ENCODE peak calls at places on chromosomes 4 and X, in nine cellular contexts. J, I, W, F, P, T, X, N and Q are unnamed samples.

GRCh38 chr4:74397748-74398426 is 32.9 kb downstream of the EREG start:
- DNase-seq in F (no peak), J (no peak), X (no peak), P (no peak), I (no peak), T (no peak), N (no peak), W (no peak), Q (no peak)

GRCh38 chrX:142089193-142089592 is 115.9 kb downstream of the MAGEC2 start:
- DNase-seq in I (no peak), T (no peak), W (no peak), N (no peak), P (no peak), X (no peak), J (no peak), F (no peak), Q (no peak)

GRCh38 chr4:99436462-99436861 is 1.3 kb upstream of the ADH7 start:
- DNase-seq in N (no peak), F (no peak), I (no peak), P (no peak), T (no peak), W (no peak), J (no peak), X (no peak), Q (no peak)

GRCh38 chr4:74287791-74288190 is 20.5 kb upstream of the EPGN start:
- DNase-seq in J (no peak), T (no peak), W (no peak), F (no peak), I (no peak), P (no peak), X (no peak), N (no peak), Q (no peak)

GRCh38 chr4:79178770-79179169 is 147.1 kb downstream of the NAA11 start:
- DNase-seq in P (no peak), J (no peak), N (no peak), F (no peak), W (no peak), T (no peak), X (no peak), I (no peak), Q (peak; percentile 31)

GRCh38 chr4:182577411-182577810 is 334.2 kb downstream of the TENM3 start:
- DNase-seq in W (no peak), J (no peak), I (no peak), P (no peak), T (no peak), F (no peak), X (no peak), N (no peak), Q (no peak)

GRCh38 chr4:183395395-183395794 is 49.0 kb upstream of the CDKN2AIP start:
- DNase-seq in I (no peak), F (no peak), P (no peak), N (no peak), X (no peak), W (no peak), T (no peak), J (no peak), Q (no peak)

GRCh38 chrX:129540068-129540653 is at the start of gene OCRL:
- DNase-seq in J (peak; percentile 62), F (no peak), T (peak; percentile 72), W (peak; percentile 68), N (peak; percentile 35), I (no peak), X (peak; percentile 90), P (peak; percentile 63), Q (peak; percentile 68)

GRCh38 chrX:1720826-1721225 is 106.0 kb downstream of the ASMT start:
- DNase-seq in T (no peak), F (no peak), I (no peak), N (no peak), W (no peak), X (no peak), J (no peak), P (no peak), Q (no peak)

GRCh38 chr4:89741768-89742167 is 95.2 kb downstream of the SNCA start:
- DNase-seq in J (no peak), X (no peak), F (no peak), I (no peak), T (no peak), P (no peak), W (no peak), N (no peak), Q (no peak)

GRCh38 chr4:128570380-128570779 is 239.1 kb upstream of the JADE1 start:
- DNase-seq in I (no peak), X (no peak), T (no peak), P (no peak), W (no peak), N (peak; percentile 19), F (no peak), J (no peak), Q (peak; percentile 51)

DNA sequence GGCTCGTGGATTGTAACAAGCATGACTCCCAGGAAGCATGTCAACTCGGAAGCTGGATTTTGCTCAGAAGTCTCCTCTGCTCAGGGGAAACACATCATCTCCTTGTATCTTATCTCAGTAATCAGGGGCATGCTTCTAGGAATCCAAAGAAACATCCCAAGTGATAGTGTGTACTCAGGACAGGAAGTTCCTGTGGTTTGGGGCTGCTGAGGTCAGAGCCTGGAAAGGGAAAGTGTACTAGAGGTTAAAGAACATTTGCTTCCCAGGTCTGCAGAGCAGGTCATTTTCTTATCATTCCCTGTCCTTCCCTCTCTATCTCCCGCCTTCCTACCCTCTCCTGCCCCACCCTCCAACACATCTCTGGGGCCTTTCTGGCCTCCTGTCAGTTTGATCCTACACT is 38.8 kb downstream of the SLC34A2 start:
- DNase-seq in P (no peak), X (no peak), F (no peak), W (no peak), J (no peak), N (no peak), T (no peak), I (no peak), Q (peak; percentile 5)
- H3K9me3 ChIP-seq in P (no peaks in the 10 kb centered on the region), X (no peaks in the 10 kb centered on the region), F (no peaks in the 10 kb centered on the region), W (peaks cover 19% of the 10 kb centered on the region), J (no peaks in the 10 kb centered on the region), N (no peaks in the 10 kb centered on the region), T (peaks cover 6% of the 10 kb centered on the region), I (no peaks in the 10 kb centered on the region), Q (no peaks in the 10 kb centered on the region)

GRCh38 chr4:4778491-4779003 is 80.9 kb upstream of the MSX1 start:
- DNase-seq in F (no peak), N (no peak), T (no peak), W (no peak), J (no peak), P (no peak), I (no peak), X (peak; percentile 20), Q (no peak)
- H3K4me3 ChIP-seq in F (no peak overlapping the region), N (no peak overlapping the region), T (no peak overlapping the region), W (no peak overlapping the region), J (no peak overlapping the region), P (no peak overlapping the region), I (no peak overlapping the region), X (no peak overlapping the region), Q (no peak overlapping the region)

DNA sequence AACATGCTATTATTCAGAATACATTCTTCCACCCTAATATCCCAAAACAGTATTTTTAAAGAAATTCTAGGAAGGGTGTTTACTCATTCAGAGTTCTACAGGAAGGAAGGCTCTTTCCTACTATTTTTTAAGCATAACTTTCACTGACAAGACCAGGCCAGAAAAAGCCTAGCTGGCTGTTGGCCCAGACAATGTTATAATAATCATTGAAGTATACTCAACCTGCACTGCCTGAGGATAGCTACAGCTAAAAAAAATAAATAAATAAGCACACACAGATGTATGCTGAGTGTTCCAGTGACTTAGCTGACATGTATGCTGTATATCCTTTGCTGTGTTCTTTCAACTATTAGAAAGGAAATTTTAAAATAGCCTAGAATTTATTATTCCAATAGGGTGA is 145.8 kb upstream of the SPRY1 start:
- DNase-seq in I (no peak), P (no peak), N (peak; percentile 23), W (no peak), T (no peak), X (no peak), F (no peak), J (no peak), Q (peak; percentile 57)
- H3K36me3 ChIP-seq in I (no peaks in the 10 kb centered on the region), P (no peaks in the 10 kb centered on the region), N (no peaks in the 10 kb centered on the region), W (peaks cover 2% of the 10 kb centered on the region), T (no peaks in the 10 kb centered on the region), X (no peaks in the 10 kb centered on the region), F (no peaks in the 10 kb centered on the region), J (no peaks in the 10 kb centered on the region), Q (no peaks in the 10 kb centered on the region)

GRCh38 chrX:144791298-144791697 is 456.0 kb upstream of the SPANXN1 start:
- DNase-seq in T (no peak), J (no peak), F (no peak), I (no peak), W (no peak), N (no peak), X (no peak), P (no peak), Q (no peak)
- H3K9me3 ChIP-seq in T (no peaks in the 10 kb centered on the region), J (no peaks in the 10 kb centered on the region), F (no peaks in the 10 kb centered on the region), I (no peaks in the 10 kb centered on the region), W (peaks cover 37% of the 10 kb centered on the region), N (peaks cover 5% of the 10 kb centered on the region), X (no peaks in the 10 kb centered on the region), P (no peaks in the 10 kb centered on the region), Q (no peaks in the 10 kb centered on the region)